ENCODE peak calls at places on chromosomes 3 and 15, in five cellular contexts. One of them, this sample, is unnamed.

GRCh38 chr15:62569460-62570404 is 404.6 kb upstream of the C2CD4B start:
- DNase-seq in NCI-H460: no peak
- DNase-seq in sciatic nerve: peak
- DNase-seq in amniotic stem cell: no peak
- DNase-seq in GM23338: no peak
- DNase-seq in this sample: no peak

GRCh38 chr3:153210660-153211059 is 48.6 kb downstream of the RAP2B start:
- DNase-seq in NCI-H460: no peak
- DNase-seq in sciatic nerve: no peak
- DNase-seq in amniotic stem cell: no peak
- DNase-seq in GM23338: no peak
- DNase-seq in this sample: no peak

GRCh38 chr15:50627351-50628055 is 59.1 kb downstream of the TRPM7 start:
- DNase-seq in NCI-H460: no peak
- DNase-seq in sciatic nerve: no peak
- DNase-seq in amniotic stem cell: no peak
- DNase-seq in GM23338: no peak
- DNase-seq in this sample: no peak

GRCh38 chr3:94173667-94174434 is 111.0 kb downstream of the NSUN3 start:
- DNase-seq in NCI-H460: no peak
- DNase-seq in sciatic nerve: no peak
- DNase-seq in amniotic stem cell: no peak
- DNase-seq in GM23338: no peak
- DNase-seq in this sample: no peak

GRCh38 chr3:33131328-33132018 is 17.7 kb downstream of the CRTAP start:
- DNase-seq in NCI-H460: peak
- DNase-seq in sciatic nerve: no peak
- DNase-seq in amniotic stem cell: peak
- DNase-seq in GM23338: peak
- DNase-seq in this sample: peak

GRCh38 chr15:62896380-62896866 is 146.1 kb upstream of the TPM1 start:
- DNase-seq in NCI-H460: no peak
- DNase-seq in sciatic nerve: no peak
- DNase-seq in amniotic stem cell: no peak
- DNase-seq in GM23338: no peak
- DNase-seq in this sample: no peak

GRCh38 chr3:184240384-184241140 is 8.2 kb downstream of the ALG3 start:
- DNase-seq in NCI-H460: no peak
- DNase-seq in sciatic nerve: no peak
- DNase-seq in amniotic stem cell: no peak
- DNase-seq in GM23338: peak
- DNase-seq in this sample: no peak

GRCh38 chr3:195030791-195031321 is 240.1 kb downstream of the XXYLT1 start:
- DNase-seq in NCI-H460: no peak
- DNase-seq in sciatic nerve: peak
- DNase-seq in amniotic stem cell: peak
- DNase-seq in GM23338: no peak
- DNase-seq in this sample: peak

GRCh38 chr15:39874890-39875549 is 45.0 kb downstream of the GPR176 start:
- DNase-seq in NCI-H460: peak
- DNase-seq in sciatic nerve: no peak
- DNase-seq in amniotic stem cell: no peak
- DNase-seq in GM23338: peak
- DNase-seq in this sample: peak

GRCh38 chr15:71054286-71054952 is 60.9 kb upstream of the THSD4 start:
- DNase-seq in NCI-H460: no peak
- DNase-seq in sciatic nerve: no peak
- DNase-seq in amniotic stem cell: no peak
- DNase-seq in GM23338: no peak
- DNase-seq in this sample: no peak

GRCh38 chr3:177385831-177386301 is 188.6 kb upstream of the TBL1XR1 start:
- DNase-seq in NCI-H460: no peak
- DNase-seq in sciatic nerve: no peak
- DNase-seq in amniotic stem cell: no peak
- DNase-seq in GM23338: no peak
- DNase-seq in this sample: peak

GRCh38 chr3:13073042-13073906 is at the start of gene IQSEC1:
- DNase-seq in NCI-H460: no peak
- DNase-seq in sciatic nerve: peak
- DNase-seq in amniotic stem cell: no peak
- DNase-seq in GM23338: peak
- DNase-seq in this sample: no peak

GRCh38 chr3:49523756-49524747 is 30.2 kb upstream of the BSN start:
- DNase-seq in NCI-H460: no peak
- DNase-seq in sciatic nerve: no peak
- DNase-seq in amniotic stem cell: no peak
- DNase-seq in GM23338: no peak
- DNase-seq in this sample: no peak

GRCh38 chr3:15646924-15647511 is 45.5 kb downstream of the BTD start:
- DNase-seq in NCI-H460: peak
- DNase-seq in sciatic nerve: peak
- DNase-seq in amniotic stem cell: peak
- DNase-seq in GM23338: no peak
- DNase-seq in this sample: peak

GRCh38 chr3:35932995-35933394 is 293.7 kb downstream of the ARPP21 start:
- DNase-seq in NCI-H460: peak
- DNase-seq in sciatic nerve: peak
- DNase-seq in amniotic stem cell: peak
- DNase-seq in GM23338: no peak
- DNase-seq in this sample: no peak

GRCh38 chr3:107999215-107999775 is 91.5 kb downstream of the CD47 start:
- DNase-seq in NCI-H460: no peak
- DNase-seq in sciatic nerve: no peak
- DNase-seq in amniotic stem cell: no peak
- DNase-seq in GM23338: peak
- DNase-seq in this sample: peak

GRCh38 chr15:94910166-94910565 is 678.8 kb downstream of the MCTP2 start:
- DNase-seq in NCI-H460: no peak
- DNase-seq in sciatic nerve: no peak
- DNase-seq in amniotic stem cell: no peak
- DNase-seq in GM23338: no peak
- DNase-seq in this sample: no peak

GRCh38 chr15:60590935-60591490 is 112.1 kb upstream of the ICE2 start:
- DNase-seq in NCI-H460: no peak
- DNase-seq in sciatic nerve: peak
- DNase-seq in amniotic stem cell: peak
- DNase-seq in GM23338: peak
- DNase-seq in this sample: no peak

GRCh38 chr3:121431717-121432517 is 113.9 kb downstream of the POLQ start:
- DNase-seq in NCI-H460: no peak
- DNase-seq in sciatic nerve: no peak
- DNase-seq in amniotic stem cell: no peak
- DNase-seq in GM23338: no peak
- DNase-seq in this sample: peak

GRCh38 chr15:43225201-43225949 is 4.6 kb upstream of the EPB42 start:
- DNase-seq in NCI-H460: peak
- DNase-seq in sciatic nerve: no peak
- DNase-seq in amniotic stem cell: peak
- DNase-seq in GM23338: peak
- DNase-seq in this sample: peak

GRCh38 chr15:55827204-55827603 is 84.3 kb upstream of the PRTG start:
- DNase-seq in NCI-H460: no peak
- DNase-seq in sciatic nerve: no peak
- DNase-seq in amniotic stem cell: no peak
- DNase-seq in GM23338: peak
- DNase-seq in this sample: no peak

This sample was measured in HTR-8/SVneo.